ENCODE peak calls at places on chromosomes 4 and X, in four cellular contexts. One of them, this sample, is unnamed.

GRCh38 chr4:22216278-22216677 is 267.7 kb upstream of the KCNIP4 start:
- DNase-seq in H1: no peak
- DNase-seq in GM12878: no peak
- DNase-seq in HepG2: no peak
- DNase-seq in this sample: no peak

GRCh38 chr4:39286263-39286662 is 79.9 kb downstream of the RFC1 start:
- DNase-seq in GM12878: no peak
- DNase-seq in H1: no peak
- DNase-seq in HepG2: no peak
- DNase-seq in this sample: no peak

GRCh38 chrX:44876076-44876475 is 3.1 kb downstream of the KDM6A start:
- DNase-seq in HepG2: no peak
- DNase-seq in GM12878: no peak
- DNase-seq in H1: no peak
- DNase-seq in this sample: no peak

GRCh38 chr4:112296949-112297483 is at the start of gene ALPK1:
- DNase-seq in H1: no peak
- DNase-seq in GM12878: no peak
- DNase-seq in HepG2: peak; percentile 33
- DNase-seq in this sample: no peak

GRCh38 chr4:6891436-6892170 is 18.0 kb upstream of the TBC1D14 start:
- DNase-seq in HepG2: no peak
- DNase-seq in H1: no peak
- DNase-seq in GM12878: no peak
- DNase-seq in this sample: no peak

GRCh38 chr4:111813565-111814140 is 331.6 kb upstream of the FAM241A start:
- DNase-seq in HepG2: no peak
- DNase-seq in H1: no peak
- DNase-seq in GM12878: no peak
- DNase-seq in this sample: no peak

GRCh38 chr4:91147067-91147466 is 1019.9 kb downstream of the CCSER1 start:
- DNase-seq in HepG2: no peak
- DNase-seq in GM12878: no peak
- DNase-seq in H1: no peak
- DNase-seq in this sample: no peak

GRCh38 chr4:7984286-7984925 is 44.7 kb upstream of the AFAP1 start:
- DNase-seq in GM12878: no peak
- DNase-seq in H1: no peak
- DNase-seq in HepG2: no peak
- DNase-seq in this sample: no peak

GRCh38 chrX:49912086-49912485 is 10.3 kb upstream of the CLCN5 start:
- DNase-seq in H1: no peak
- DNase-seq in GM12878: no peak
- DNase-seq in HepG2: peak; percentile 23
- DNase-seq in this sample: no peak

GRCh38 chr4:124060261-124060918 is 652.1 kb downstream of the ANKRD50 start:
- DNase-seq in H1: no peak
- DNase-seq in GM12878: peak; percentile 1
- DNase-seq in HepG2: no peak
- DNase-seq in this sample: no peak

GRCh38 chr4:86482851-86483490 is 111.1 kb upstream of the PTPN13 start:
- DNase-seq in HepG2: no peak
- DNase-seq in H1: peak; percentile 89
- DNase-seq in GM12878: no peak
- DNase-seq in this sample: peak; percentile 87

GRCh38 chr4:170271723-170272122 is 182.0 kb upstream of the AADAT start:
- DNase-seq in H1: no peak
- DNase-seq in GM12878: no peak
- DNase-seq in HepG2: no peak
- DNase-seq in this sample: no peak

GRCh38 chr4:182929296-182929695 is 12.1 kb upstream of the DCTD start:
- DNase-seq in HepG2: peak; percentile 39
- DNase-seq in H1: no peak
- DNase-seq in GM12878: no peak
- DNase-seq in this sample: no peak

GRCh38 chr4:76584235-76585152 is 149.5 kb downstream of the SHROOM3 start:
- DNase-seq in GM12878: no peak
- DNase-seq in H1: no peak
- DNase-seq in HepG2: no peak
- DNase-seq in this sample: no peak

GRCh38 chr4:108830509-108831244 is 67.8 kb upstream of the ETNPPL start:
- DNase-seq in GM12878: no peak
- DNase-seq in H1: no peak
- DNase-seq in HepG2: no peak
- DNase-seq in this sample: no peak

GRCh38 chr4:118968006-118968405 is 79.4 kb downstream of the SYNPO2 start:
- DNase-seq in HepG2: no peak
- DNase-seq in GM12878: peak; percentile 67
- DNase-seq in H1: peak; percentile 54
- DNase-seq in this sample: peak; percentile 74

GRCh38 chr4:169243808-169244207 is 26.9 kb downstream of the SH3RF1 start:
- DNase-seq in H1: no peak
- DNase-seq in GM12878: no peak
- DNase-seq in HepG2: peak; percentile 73
- DNase-seq in this sample: no peak

GRCh38 chrX:118847676-118848075 is 24.1 kb downstream of the ZCCHC12 start:
- DNase-seq in GM12878: no peak
- DNase-seq in H1: no peak
- DNase-seq in HepG2: peak; percentile 34
- DNase-seq in this sample: peak; percentile 48

GRCh38 chrX:106899276-106899675 is 3.9 kb downstream of the RIPPLY1 start:
- DNase-seq in HepG2: no peak
- DNase-seq in H1: no peak
- DNase-seq in GM12878: no peak
- DNase-seq in this sample: no peak

GRCh38 chrX:20393944-20394343 is 127.2 kb upstream of the RPS6KA3 start:
- DNase-seq in H1: no peak
- DNase-seq in GM12878: no peak
- DNase-seq in HepG2: peak; percentile 27
- DNase-seq in this sample: no peak

GRCh38 chr4:151087467-151087866 is 12.0 kb upstream of the RPS3A start:
- DNase-seq in GM12878: no peak
- DNase-seq in HepG2: no peak
- DNase-seq in H1: no peak
- DNase-seq in this sample: no peak

GRCh38 chr4:98446499-98447375 is 185.6 kb downstream of the RAP1GDS1 start:
- DNase-seq in H1: no peak
- DNase-seq in HepG2: no peak
- DNase-seq in GM12878: peak; percentile 61
- DNase-seq in this sample: no peak

GRCh38 chr4:56283394-56283793 is 103.9 kb downstream of the AASDH start:
- DNase-seq in H1: no peak
- DNase-seq in HepG2: no peak
- DNase-seq in GM12878: no peak
- DNase-seq in this sample: no peak

GRCh38 chr4:161182913-161183312 is 980.9 kb downstream of the FSTL5 start:
- DNase-seq in HepG2: peak; percentile 22
- DNase-seq in GM12878: no peak
- DNase-seq in H1: no peak
- DNase-seq in this sample: no peak

GRCh38 chr4:161172396-161173026 is 991.3 kb downstream of the FSTL5 start:
- DNase-seq in GM12878: no peak
- DNase-seq in H1: no peak
- DNase-seq in HepG2: no peak
- DNase-seq in this sample: no peak

GRCh38 chr4:161183729-161184128 is 980.1 kb downstream of the FSTL5 start:
- DNase-seq in H1: no peak
- DNase-seq in GM12878: no peak
- DNase-seq in HepG2: no peak
- DNase-seq in this sample: no peak

DNA sequence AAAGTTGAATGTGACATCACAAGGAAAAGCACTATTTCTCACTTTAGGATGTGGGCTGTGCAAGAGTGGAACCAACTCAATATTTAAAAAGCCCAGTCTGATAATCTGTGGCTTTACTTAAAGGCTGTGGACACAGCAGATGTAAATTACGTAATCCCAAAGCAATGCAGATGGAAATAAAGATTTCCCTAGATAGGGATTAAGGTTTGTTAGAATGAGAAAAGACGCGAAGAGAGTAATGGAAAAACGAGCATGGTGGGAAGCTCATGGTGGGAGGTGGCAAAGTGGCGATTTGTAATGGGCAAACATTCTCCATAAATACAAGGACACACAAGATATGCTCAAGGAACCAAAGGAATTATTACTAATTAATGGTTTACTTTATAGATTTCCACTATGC is 985.5 kb downstream of the FSTL5 start:
- DNase-seq in HepG2: no peak
- DNase-seq in GM12878: no peak
- DNase-seq in H1: no peak
- DNase-seq in this sample: no peak
- TF ChIP-seq ZNF274 in HepG2: no peak
- TF ChIP-seq ZNF274 in GM12878: no peak
- TF ChIP-seq ZNF274 in H1: no peak
- TF ChIP-seq ZNF274 in this sample: no peak

GRCh38 chr4:2443061-2443730 is 24.4 kb downstream of the CFAP99 start:
- DNase-seq in HepG2: no peak
- DNase-seq in GM12878: no peak
- DNase-seq in H1: no peak
- DNase-seq in this sample: no peak
- TF ChIP-seq YY1 in HepG2: no peak
- TF ChIP-seq YY1 in GM12878: no peak
- TF ChIP-seq YY1 in H1: no peak
- TF ChIP-seq YY1 in this sample: no peak

GRCh38 chr4:25051534-25051933 is 20.8 kb upstream of the LGI2 start:
- DNase-seq in H1: no peak
- DNase-seq in HepG2: no peak
- DNase-seq in GM12878: no peak
- DNase-seq in this sample: no peak

GRCh38 chr4:25050370-25051098 is 19.8 kb upstream of the LGI2 start:
- DNase-seq in HepG2: no peak
- DNase-seq in H1: no peak
- DNase-seq in GM12878: no peak
- DNase-seq in this sample: no peak
- TF ChIP-seq SUZ12 in HepG2: no peak
- TF ChIP-seq SUZ12 in H1: no peak
- TF ChIP-seq SUZ12 in GM12878: no peak
- TF ChIP-seq SUZ12 in this sample: no peak

GRCh38 chr4:130029442-130029841 is 933.5 kb downstream of the C4orf33 start:
- DNase-seq in H1: peak; percentile 19
- DNase-seq in GM12878: no peak
- DNase-seq in HepG2: no peak
- DNase-seq in this sample: no peak
- TF ChIP-seq ZNF274 in H1: no peak
- TF ChIP-seq ZNF274 in GM12878: no peak
- TF ChIP-seq ZNF274 in HepG2: no peak
- TF ChIP-seq ZNF274 in this sample: no peak

GRCh38 chr4:26576171-26576829 is 7.6 kb upstream of the TBC1D19 start:
- DNase-seq in HepG2: peak; percentile 34
- DNase-seq in H1: no peak
- DNase-seq in GM12878: no peak
- DNase-seq in this sample: no peak
- TF ChIP-seq YY1 in HepG2: no peak
- TF ChIP-seq YY1 in H1: no peak
- TF ChIP-seq YY1 in GM12878: no peak
- TF ChIP-seq YY1 in this sample: no peak

DNA sequence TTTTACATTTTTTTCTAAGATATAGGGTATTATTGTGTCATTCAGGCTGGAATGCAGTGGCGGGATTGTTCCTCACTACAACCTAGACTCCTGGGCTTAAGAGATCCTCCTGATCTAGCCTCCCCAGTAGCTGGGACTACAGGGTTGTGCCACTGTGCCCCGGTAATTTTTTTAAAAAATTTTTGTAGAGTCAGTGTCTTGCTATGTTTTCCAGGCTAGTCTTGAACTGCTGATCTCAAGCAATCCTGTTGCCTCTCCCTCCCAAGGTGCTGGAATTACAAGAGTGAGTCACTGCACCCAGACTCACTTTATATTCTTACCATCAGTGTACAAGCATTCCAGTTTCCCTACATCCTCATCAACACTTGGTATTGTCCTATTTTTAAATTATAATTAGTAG is 156.4 kb upstream of the GYPA start:
- DNase-seq in HepG2: no peak
- DNase-seq in H1: no peak
- DNase-seq in GM12878: no peak
- DNase-seq in this sample: no peak
- TF ChIP-seq SUZ12 in HepG2: no peak
- TF ChIP-seq SUZ12 in H1: no peak
- TF ChIP-seq SUZ12 in GM12878: no peak
- TF ChIP-seq SUZ12 in this sample: no peak

GRCh38 chrX:138534410-138534809 is 177.1 kb downstream of the FGF13 start:
- DNase-seq in GM12878: no peak
- DNase-seq in H1: no peak
- DNase-seq in HepG2: no peak
- DNase-seq in this sample: no peak
- TF ChIP-seq ZNF274 in GM12878: no peak
- TF ChIP-seq ZNF274 in H1: no peak
- TF ChIP-seq ZNF274 in HepG2: no peak
- TF ChIP-seq ZNF274 in this sample: no peak

DNA sequence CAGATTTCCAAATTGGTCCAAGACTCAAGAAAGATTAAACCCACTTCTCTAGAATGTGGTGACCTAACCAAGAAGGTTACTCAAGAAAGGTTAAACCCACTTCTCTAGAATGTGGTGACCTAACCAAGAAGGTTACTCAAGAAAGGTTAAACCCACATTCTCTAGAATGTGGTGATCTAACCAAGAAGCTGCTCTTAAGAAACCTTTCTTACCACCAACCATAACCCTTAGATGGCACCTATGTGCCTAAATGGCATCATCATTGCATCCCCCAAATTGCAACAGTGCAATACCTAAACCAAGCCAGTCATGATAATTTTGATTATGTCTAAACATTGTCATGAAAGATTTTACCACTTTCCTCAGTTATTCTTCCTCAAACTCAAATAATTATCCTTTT is 49.2 kb downstream of the IDS start:
- DNase-seq in H1: no peak
- DNase-seq in HepG2: no peak
- DNase-seq in GM12878: no peak
- DNase-seq in this sample: no peak
- TF ChIP-seq YY1 in H1: no peak
- TF ChIP-seq YY1 in HepG2: no peak
- TF ChIP-seq YY1 in GM12878: no peak
- TF ChIP-seq YY1 in this sample: no peak

This sample was measured in NT2/D1.